ENCODE peak calls at places on chromosomes 4 and X, in nine cellular contexts. One of them, this sample, is unnamed.

GRCh38 chr4:101711590-101712255 is 78.8 kb upstream of the BANK1 start:
- DNase-seq in lower lobe of right lung: no peak
- DNase-seq in breast epithelium: no peak
- DNase-seq in brain microvascular endothelial cell: no peak
- DNase-seq in cardiac muscle cell: no peak
- DNase-seq in uterus: no peak
- DNase-seq in AG09309: no peak
- DNase-seq in A673: peak; percentile 38
- DNase-seq in body of pancreas: no peak
- DNase-seq in this sample: no peak

GRCh38 chr4:70356185-70356584 is 4.4 kb upstream of the SMR3A start:
- DNase-seq in breast epithelium: no peak
- DNase-seq in AG09309: no peak
- DNase-seq in brain microvascular endothelial cell: no peak
- DNase-seq in A673: no peak
- DNase-seq in lower lobe of right lung: no peak
- DNase-seq in body of pancreas: no peak
- DNase-seq in cardiac muscle cell: no peak
- DNase-seq in uterus: no peak
- DNase-seq in this sample: no peak

GRCh38 chr4:52883183-52883621 is 21.1 kb downstream of the RASL11B start:
- DNase-seq in cardiac muscle cell: no peak
- DNase-seq in breast epithelium: no peak
- DNase-seq in body of pancreas: no peak
- DNase-seq in brain microvascular endothelial cell: no peak
- DNase-seq in AG09309: no peak
- DNase-seq in lower lobe of right lung: no peak
- DNase-seq in A673: no peak
- DNase-seq in uterus: no peak
- DNase-seq in this sample: no peak

GRCh38 chr4:76585897-76586360 is 150.9 kb downstream of the SHROOM3 start:
- DNase-seq in cardiac muscle cell: peak; percentile 85
- DNase-seq in lower lobe of right lung: peak; percentile 92
- DNase-seq in AG09309: no peak
- DNase-seq in uterus: peak; percentile 44
- DNase-seq in A673: no peak
- DNase-seq in brain microvascular endothelial cell: peak; percentile 65
- DNase-seq in breast epithelium: peak; percentile 92
- DNase-seq in body of pancreas: peak; percentile 96
- DNase-seq in this sample: no peak

GRCh38 chr4:82621212-82621611 is 59.4 kb upstream of the TMEM150C start:
- DNase-seq in cardiac muscle cell: no peak
- DNase-seq in AG09309: no peak
- DNase-seq in breast epithelium: no peak
- DNase-seq in uterus: no peak
- DNase-seq in brain microvascular endothelial cell: no peak
- DNase-seq in A673: no peak
- DNase-seq in lower lobe of right lung: no peak
- DNase-seq in body of pancreas: no peak
- DNase-seq in this sample: no peak

GRCh38 chr4:58274553-58274952 is 1164.4 kb upstream of the IGFBP7 start:
- DNase-seq in cardiac muscle cell: no peak
- DNase-seq in body of pancreas: no peak
- DNase-seq in AG09309: no peak
- DNase-seq in uterus: no peak
- DNase-seq in breast epithelium: no peak
- DNase-seq in lower lobe of right lung: no peak
- DNase-seq in A673: no peak
- DNase-seq in brain microvascular endothelial cell: no peak
- DNase-seq in this sample: no peak

GRCh38 chr4:56468097-56468422 is 643 bp downstream of the SRP72 start:
- DNase-seq in AG09309: no peak
- DNase-seq in A673: no peak
- DNase-seq in lower lobe of right lung: no peak
- DNase-seq in body of pancreas: peak; percentile 38
- DNase-seq in brain microvascular endothelial cell: peak; percentile 32
- DNase-seq in cardiac muscle cell: peak; percentile 55
- DNase-seq in breast epithelium: no peak
- DNase-seq in uterus: no peak
- DNase-seq in this sample: peak; percentile 13

GRCh38 chr4:30835044-30835443 is 114.9 kb downstream of the PCDH7 start:
- DNase-seq in brain microvascular endothelial cell: no peak
- DNase-seq in uterus: no peak
- DNase-seq in lower lobe of right lung: peak; percentile 18
- DNase-seq in AG09309: no peak
- DNase-seq in breast epithelium: no peak
- DNase-seq in body of pancreas: no peak
- DNase-seq in A673: no peak
- DNase-seq in cardiac muscle cell: no peak
- DNase-seq in this sample: no peak

GRCh38 chr4:180550106-180550505 is 1693.1 kb upstream of the TENM3 start:
- DNase-seq in uterus: no peak
- DNase-seq in lower lobe of right lung: no peak
- DNase-seq in brain microvascular endothelial cell: no peak
- DNase-seq in breast epithelium: no peak
- DNase-seq in cardiac muscle cell: no peak
- DNase-seq in AG09309: no peak
- DNase-seq in body of pancreas: no peak
- DNase-seq in A673: no peak
- DNase-seq in this sample: no peak

GRCh38 chr4:18194278-18194677 is 172.7 kb upstream of the LCORL start:
- DNase-seq in cardiac muscle cell: no peak
- DNase-seq in brain microvascular endothelial cell: no peak
- DNase-seq in AG09309: no peak
- DNase-seq in body of pancreas: no peak
- DNase-seq in lower lobe of right lung: no peak
- DNase-seq in A673: no peak
- DNase-seq in breast epithelium: no peak
- DNase-seq in uterus: no peak
- DNase-seq in this sample: no peak

GRCh38 chrX:23742174-23742692 is 843 bp downstream of the ACOT9 start:
- DNase-seq in lower lobe of right lung: no peak
- DNase-seq in cardiac muscle cell: peak; percentile 35
- DNase-seq in AG09309: peak; percentile 55
- DNase-seq in uterus: peak; percentile 30
- DNase-seq in A673: peak; percentile 81
- DNase-seq in brain microvascular endothelial cell: peak; percentile 50
- DNase-seq in breast epithelium: no peak
- DNase-seq in body of pancreas: peak; percentile 41
- DNase-seq in this sample: peak; percentile 36

GRCh38 chrX:75642811-75643361 is 120.0 kb upstream of the ZDHHC15 start:
- DNase-seq in A673: no peak
- DNase-seq in AG09309: no peak
- DNase-seq in body of pancreas: no peak
- DNase-seq in cardiac muscle cell: no peak
- DNase-seq in breast epithelium: no peak
- DNase-seq in lower lobe of right lung: no peak
- DNase-seq in brain microvascular endothelial cell: no peak
- DNase-seq in uterus: no peak
- DNase-seq in this sample: no peak

GRCh38 chr4:64271601-64272081 is 137.6 kb downstream of the TECRL start:
- DNase-seq in uterus: no peak
- DNase-seq in brain microvascular endothelial cell: no peak
- DNase-seq in body of pancreas: no peak
- DNase-seq in cardiac muscle cell: peak; percentile 44
- DNase-seq in AG09309: no peak
- DNase-seq in lower lobe of right lung: no peak
- DNase-seq in breast epithelium: no peak
- DNase-seq in A673: no peak
- DNase-seq in this sample: peak; percentile 0

GRCh38 chrX:3548743-3549441 is 164.6 kb downstream of the PRKX start:
- DNase-seq in body of pancreas: no peak
- DNase-seq in A673: peak; percentile 80
- DNase-seq in breast epithelium: no peak
- DNase-seq in AG09309: peak; percentile 87
- DNase-seq in uterus: no peak
- DNase-seq in cardiac muscle cell: peak; percentile 29
- DNase-seq in lower lobe of right lung: no peak
- DNase-seq in brain microvascular endothelial cell: peak; percentile 42
- DNase-seq in this sample: peak; percentile 44

GRCh38 chrX:18873189-18873791 is 110.6 kb downstream of the PHKA2 start:
- DNase-seq in body of pancreas: no peak
- DNase-seq in A673: peak; percentile 83
- DNase-seq in brain microvascular endothelial cell: peak; percentile 51
- DNase-seq in cardiac muscle cell: no peak
- DNase-seq in AG09309: peak; percentile 32
- DNase-seq in breast epithelium: no peak
- DNase-seq in lower lobe of right lung: no peak
- DNase-seq in uterus: peak; percentile 66
- DNase-seq in this sample: peak; percentile 66

GRCh38 chrX:130125090-130125489 is 14.8 kb upstream of the ELF4 start:
- DNase-seq in lower lobe of right lung: no peak
- DNase-seq in body of pancreas: peak; percentile 81
- DNase-seq in AG09309: no peak
- DNase-seq in cardiac muscle cell: no peak
- DNase-seq in A673: no peak
- DNase-seq in breast epithelium: peak; percentile 64
- DNase-seq in brain microvascular endothelial cell: no peak
- DNase-seq in uterus: peak; percentile 49
- DNase-seq in this sample: no peak

GRCh38 chr4:8905773-8906667 is 34.4 kb upstream of the HMX1 start:
- DNase-seq in uterus: no peak
- DNase-seq in AG09309: no peak
- DNase-seq in brain microvascular endothelial cell: no peak
- DNase-seq in cardiac muscle cell: no peak
- DNase-seq in lower lobe of right lung: peak; percentile 38
- DNase-seq in body of pancreas: peak; percentile 9
- DNase-seq in breast epithelium: peak; percentile 45
- DNase-seq in A673: no peak
- DNase-seq in this sample: no peak

GRCh38 chr4:48195853-48196252 is 61.8 kb upstream of the TXK start:
- DNase-seq in lower lobe of right lung: no peak
- DNase-seq in A673: no peak
- DNase-seq in brain microvascular endothelial cell: no peak
- DNase-seq in body of pancreas: no peak
- DNase-seq in cardiac muscle cell: no peak
- DNase-seq in AG09309: no peak
- DNase-seq in breast epithelium: no peak
- DNase-seq in uterus: no peak
- DNase-seq in this sample: no peak

GRCh38 chr4:156217236-156217635 is 263.6 kb upstream of the CTSO start:
- DNase-seq in brain microvascular endothelial cell: no peak
- DNase-seq in cardiac muscle cell: no peak
- DNase-seq in A673: no peak
- DNase-seq in lower lobe of right lung: no peak
- DNase-seq in AG09309: no peak
- DNase-seq in body of pancreas: no peak
- DNase-seq in breast epithelium: no peak
- DNase-seq in uterus: no peak
- DNase-seq in this sample: no peak

GRCh38 chr4:2962614-2963184 is 507 bp downstream of the NOP14 start:
- DNase-seq in brain microvascular endothelial cell: peak; percentile 38
- DNase-seq in breast epithelium: no peak
- DNase-seq in uterus: no peak
- DNase-seq in body of pancreas: peak; percentile 39
- DNase-seq in lower lobe of right lung: peak; percentile 68
- DNase-seq in A673: no peak
- DNase-seq in AG09309: no peak
- DNase-seq in cardiac muscle cell: peak; percentile 81
- DNase-seq in this sample: no peak

GRCh38 chr4:2962099-2962455 is 1.1 kb downstream of the NOP14 start:
- DNase-seq in A673: peak; percentile 58
- DNase-seq in lower lobe of right lung: no peak
- DNase-seq in breast epithelium: no peak
- DNase-seq in brain microvascular endothelial cell: no peak
- DNase-seq in cardiac muscle cell: no peak
- DNase-seq in body of pancreas: no peak
- DNase-seq in uterus: no peak
- DNase-seq in AG09309: no peak
- DNase-seq in this sample: no peak

GRCh38 chr4:2961411-2962098 is 1.7 kb downstream of the NOP14 start:
- DNase-seq in body of pancreas: no peak
- DNase-seq in uterus: no peak
- DNase-seq in breast epithelium: no peak
- DNase-seq in AG09309: no peak
- DNase-seq in A673: peak; percentile 40
- DNase-seq in cardiac muscle cell: no peak
- DNase-seq in lower lobe of right lung: no peak
- DNase-seq in brain microvascular endothelial cell: no peak
- DNase-seq in this sample: no peak

GRCh38 chr4:2954358-2955185 is 8.6 kb downstream of the NOP14 start:
- DNase-seq in lower lobe of right lung: no peak
- DNase-seq in cardiac muscle cell: no peak
- DNase-seq in uterus: no peak
- DNase-seq in body of pancreas: no peak
- DNase-seq in brain microvascular endothelial cell: no peak
- DNase-seq in A673: no peak
- DNase-seq in breast epithelium: no peak
- DNase-seq in AG09309: no peak
- DNase-seq in this sample: no peak

GRCh38 chr4:2958446-2958845 is 4.8 kb downstream of the NOP14 start:
- DNase-seq in breast epithelium: no peak
- DNase-seq in lower lobe of right lung: no peak
- DNase-seq in uterus: no peak
- DNase-seq in AG09309: no peak
- DNase-seq in brain microvascular endothelial cell: peak; percentile 30
- DNase-seq in body of pancreas: no peak
- DNase-seq in A673: no peak
- DNase-seq in cardiac muscle cell: no peak
- DNase-seq in this sample: peak; percentile 39
- H3K4me3 ChIP-seq in breast epithelium: no peak overlapping the region
- H3K4me3 ChIP-seq in lower lobe of right lung: no peak overlapping the region
- H3K4me3 ChIP-seq in uterus: no peak overlapping the region
- H3K4me3 ChIP-seq in AG09309: no peak overlapping the region
- H3K4me3 ChIP-seq in brain microvascular endothelial cell: no peak overlapping the region
- H3K4me3 ChIP-seq in body of pancreas: no peak overlapping the region
- H3K4me3 ChIP-seq in A673: no peak overlapping the region
- H3K4me3 ChIP-seq in cardiac muscle cell: no peak overlapping the region
- H3K4me3 ChIP-seq in this sample: no peak overlapping the region

GRCh38 chrX:115018040-115018647 is 728 bp upstream of the IL13RA2 start:
- DNase-seq in lower lobe of right lung: no peak
- DNase-seq in breast epithelium: no peak
- DNase-seq in AG09309: no peak
- DNase-seq in body of pancreas: no peak
- DNase-seq in uterus: no peak
- DNase-seq in A673: no peak
- DNase-seq in brain microvascular endothelial cell: no peak
- DNase-seq in cardiac muscle cell: peak; percentile 26
- DNase-seq in this sample: no peak
- TF ChIP-seq CTCF in lower lobe of right lung: peak; percentile 15
- TF ChIP-seq CTCF in breast epithelium: no peak
- TF ChIP-seq CTCF in AG09309: no peak
- TF ChIP-seq CTCF in body of pancreas: no peak
- TF ChIP-seq CTCF in uterus: no peak
- TF ChIP-seq CTCF in A673: peak; percentile 61
- TF ChIP-seq CTCF in brain microvascular endothelial cell: peak; percentile 32
- TF ChIP-seq CTCF in cardiac muscle cell: peak; percentile 8
- TF ChIP-seq CTCF in this sample: no peak

GRCh38 chr4:16082038-16082423 is 1.8 kb downstream of the PROM1 start:
- DNase-seq in body of pancreas: no peak
- DNase-seq in lower lobe of right lung: no peak
- DNase-seq in AG09309: no peak
- DNase-seq in cardiac muscle cell: no peak
- DNase-seq in A673: peak; percentile 22
- DNase-seq in brain microvascular endothelial cell: no peak
- DNase-seq in uterus: no peak
- DNase-seq in breast epithelium: no peak
- DNase-seq in this sample: no peak
- H3K4me3 ChIP-seq in body of pancreas: peak overlapping the region; percentile 15
- H3K4me3 ChIP-seq in lower lobe of right lung: peak overlapping the region; percentile 55
- H3K4me3 ChIP-seq in AG09309: no peak overlapping the region
- H3K4me3 ChIP-seq in cardiac muscle cell: peak overlapping the region; percentile 38
- H3K4me3 ChIP-seq in A673: peak overlapping the region; percentile 52
- H3K4me3 ChIP-seq in brain microvascular endothelial cell: no peak overlapping the region
- H3K4me3 ChIP-seq in uterus: peak overlapping the region; percentile 20
- H3K4me3 ChIP-seq in breast epithelium: peak overlapping the region; percentile 25
- H3K4me3 ChIP-seq in this sample: peak overlapping the region; percentile 39

GRCh38 chrX:12920990-12921389 is 14.6 kb downstream of the TLR8 start:
- DNase-seq in cardiac muscle cell: no peak
- DNase-seq in body of pancreas: no peak
- DNase-seq in breast epithelium: no peak
- DNase-seq in AG09309: no peak
- DNase-seq in A673: no peak
- DNase-seq in brain microvascular endothelial cell: no peak
- DNase-seq in uterus: no peak
- DNase-seq in lower lobe of right lung: no peak
- DNase-seq in this sample: no peak
- TF ChIP-seq CTCF in cardiac muscle cell: no peak
- TF ChIP-seq CTCF in body of pancreas: no peak
- TF ChIP-seq CTCF in breast epithelium: no peak
- TF ChIP-seq CTCF in AG09309: no peak
- TF ChIP-seq CTCF in A673: no peak
- TF ChIP-seq CTCF in brain microvascular endothelial cell: no peak
- TF ChIP-seq CTCF in uterus: no peak
- TF ChIP-seq CTCF in lower lobe of right lung: no peak
- TF ChIP-seq CTCF in this sample: no peak